ENCODE peak calls at places on chromosomes 5 and 9, in five cellular contexts. One of them, this sample, is unnamed.

GRCh38 chr9:109331353-109331752 is 10.5 kb upstream of the EPB41L4B start:
- DNase-seq in effector memory CD8-positive, alpha-beta T cell: no peak
- DNase-seq in activated T-cell treated with anti-CD3 and anti-CD28 coated beads for 1 hour: no peak
- DNase-seq in AG09309: no peak
- DNase-seq in upper lobe of left lung: no peak
- DNase-seq in this sample: no peak

GRCh38 chr5:171355302-171355724 is 32.3 kb upstream of the NPM1 start:
- DNase-seq in upper lobe of left lung: no peak
- DNase-seq in AG09309: no peak
- DNase-seq in effector memory CD8-positive, alpha-beta T cell: peak
- DNase-seq in activated T-cell treated with anti-CD3 and anti-CD28 coated beads for 1 hour: no peak
- DNase-seq in this sample: no peak

GRCh38 chr9:34125681-34126206 is 754 bp downstream of the DCAF12 start:
- DNase-seq in effector memory CD8-positive, alpha-beta T cell: peak
- DNase-seq in upper lobe of left lung: no peak
- DNase-seq in activated T-cell treated with anti-CD3 and anti-CD28 coated beads for 1 hour: no peak
- DNase-seq in AG09309: no peak
- DNase-seq in this sample: no peak

GRCh38 chr9:83986765-83987401 is 6.3 kb downstream of the RMI1 start:
- DNase-seq in activated T-cell treated with anti-CD3 and anti-CD28 coated beads for 1 hour: no peak
- DNase-seq in upper lobe of left lung: peak
- DNase-seq in effector memory CD8-positive, alpha-beta T cell: peak
- DNase-seq in AG09309: no peak
- DNase-seq in this sample: no peak

GRCh38 chr5:15261279-15261668 is 238.7 kb upstream of the FBXL7 start:
- DNase-seq in AG09309: no peak
- DNase-seq in upper lobe of left lung: no peak
- DNase-seq in effector memory CD8-positive, alpha-beta T cell: no peak
- DNase-seq in activated T-cell treated with anti-CD3 and anti-CD28 coated beads for 1 hour: no peak
- DNase-seq in this sample: no peak

GRCh38 chr9:88005146-88005750 is 30.9 kb upstream of the CDK20 start:
- DNase-seq in activated T-cell treated with anti-CD3 and anti-CD28 coated beads for 1 hour: no peak
- DNase-seq in AG09309: peak
- DNase-seq in upper lobe of left lung: no peak
- DNase-seq in effector memory CD8-positive, alpha-beta T cell: no peak
- DNase-seq in this sample: no peak

GRCh38 chr5:120228262-120229031 is 235.7 kb upstream of the PRR16 start:
- DNase-seq in AG09309: no peak
- DNase-seq in effector memory CD8-positive, alpha-beta T cell: no peak
- DNase-seq in upper lobe of left lung: no peak
- DNase-seq in activated T-cell treated with anti-CD3 and anti-CD28 coated beads for 1 hour: no peak
- DNase-seq in this sample: no peak

GRCh38 chr5:178520851-178521250 is 69.3 kb downstream of the COL23A1 start:
- DNase-seq in activated T-cell treated with anti-CD3 and anti-CD28 coated beads for 1 hour: no peak
- DNase-seq in upper lobe of left lung: no peak
- DNase-seq in effector memory CD8-positive, alpha-beta T cell: no peak
- DNase-seq in AG09309: no peak
- DNase-seq in this sample: no peak

GRCh38 chr9:78543353-78543752 is 246.4 kb downstream of the PSAT1 start:
- DNase-seq in AG09309: no peak
- DNase-seq in effector memory CD8-positive, alpha-beta T cell: no peak
- DNase-seq in activated T-cell treated with anti-CD3 and anti-CD28 coated beads for 1 hour: no peak
- DNase-seq in upper lobe of left lung: no peak
- DNase-seq in this sample: no peak

GRCh38 chr5:14109041-14109747 is 33.9 kb upstream of the TRIO start:
- DNase-seq in upper lobe of left lung: no peak
- DNase-seq in activated T-cell treated with anti-CD3 and anti-CD28 coated beads for 1 hour: no peak
- DNase-seq in AG09309: peak
- DNase-seq in effector memory CD8-positive, alpha-beta T cell: no peak
- DNase-seq in this sample: no peak

GRCh38 chr5:72066658-72067057 is 40.6 kb upstream of the MAP1B start:
- DNase-seq in upper lobe of left lung: no peak
- DNase-seq in activated T-cell treated with anti-CD3 and anti-CD28 coated beads for 1 hour: no peak
- DNase-seq in effector memory CD8-positive, alpha-beta T cell: no peak
- DNase-seq in AG09309: peak
- DNase-seq in this sample: no peak

GRCh38 chr5:34535433-34535832 is 120.7 kb upstream of the RAI14 start:
- DNase-seq in activated T-cell treated with anti-CD3 and anti-CD28 coated beads for 1 hour: no peak
- DNase-seq in AG09309: no peak
- DNase-seq in upper lobe of left lung: no peak
- DNase-seq in effector memory CD8-positive, alpha-beta T cell: no peak
- DNase-seq in this sample: no peak

GRCh38 chr9:130128251-130128650 is 44.0 kb upstream of the NCS1 start:
- DNase-seq in activated T-cell treated with anti-CD3 and anti-CD28 coated beads for 1 hour: peak
- DNase-seq in upper lobe of left lung: no peak
- DNase-seq in effector memory CD8-positive, alpha-beta T cell: peak
- DNase-seq in AG09309: no peak
- DNase-seq in this sample: peak

GRCh38 chr5:32474201-32474854 is 29.8 kb upstream of the ZFR start:
- DNase-seq in activated T-cell treated with anti-CD3 and anti-CD28 coated beads for 1 hour: no peak
- DNase-seq in upper lobe of left lung: no peak
- DNase-seq in AG09309: no peak
- DNase-seq in effector memory CD8-positive, alpha-beta T cell: no peak
- DNase-seq in this sample: no peak

GRCh38 chr5:149486726-149487635 is 64.3 kb downstream of the CSNK1A1 start:
- DNase-seq in AG09309: no peak
- DNase-seq in upper lobe of left lung: no peak
- DNase-seq in effector memory CD8-positive, alpha-beta T cell: no peak
- DNase-seq in activated T-cell treated with anti-CD3 and anti-CD28 coated beads for 1 hour: no peak
- DNase-seq in this sample: no peak

GRCh38 chr9:137723396-137724113 is 104.8 kb downstream of the EHMT1 start:
- DNase-seq in AG09309: no peak
- DNase-seq in activated T-cell treated with anti-CD3 and anti-CD28 coated beads for 1 hour: no peak
- DNase-seq in effector memory CD8-positive, alpha-beta T cell: peak
- DNase-seq in upper lobe of left lung: peak
- DNase-seq in this sample: peak

GRCh38 chr9:127598839-127599549 is 13.1 kb upstream of the STXBP1 start:
- DNase-seq in activated T-cell treated with anti-CD3 and anti-CD28 coated beads for 1 hour: no peak
- DNase-seq in AG09309: no peak
- DNase-seq in effector memory CD8-positive, alpha-beta T cell: no peak
- DNase-seq in upper lobe of left lung: no peak
- DNase-seq in this sample: no peak

GRCh38 chr5:10479226-10479721 is 37.6 kb downstream of the ROPN1L start:
- DNase-seq in effector memory CD8-positive, alpha-beta T cell: no peak
- DNase-seq in AG09309: no peak
- DNase-seq in upper lobe of left lung: peak
- DNase-seq in activated T-cell treated with anti-CD3 and anti-CD28 coated beads for 1 hour: no peak
- DNase-seq in this sample: no peak

GRCh38 chr5:652773-653350 is 40.3 kb downstream of the TPPP start:
- DNase-seq in AG09309: no peak
- DNase-seq in upper lobe of left lung: peak
- DNase-seq in effector memory CD8-positive, alpha-beta T cell: no peak
- DNase-seq in activated T-cell treated with anti-CD3 and anti-CD28 coated beads for 1 hour: no peak
- DNase-seq in this sample: no peak

GRCh38 chr5:139116256-139116655 is 81.9 kb downstream of the SIL1 start:
- DNase-seq in upper lobe of left lung: no peak
- DNase-seq in effector memory CD8-positive, alpha-beta T cell: no peak
- DNase-seq in activated T-cell treated with anti-CD3 and anti-CD28 coated beads for 1 hour: no peak
- DNase-seq in AG09309: no peak
- DNase-seq in this sample: no peak

GRCh38 chr9:96719538-96720315 is 58.2 kb downstream of the ZNF510 start:
- DNase-seq in AG09309: no peak
- DNase-seq in upper lobe of left lung: peak
- DNase-seq in activated T-cell treated with anti-CD3 and anti-CD28 coated beads for 1 hour: no peak
- DNase-seq in effector memory CD8-positive, alpha-beta T cell: no peak
- DNase-seq in this sample: no peak

GRCh38 chr5:50990296-50990924 is 324.0 kb downstream of the PARP8 start:
- DNase-seq in AG09309: no peak
- DNase-seq in upper lobe of left lung: peak
- DNase-seq in activated T-cell treated with anti-CD3 and anti-CD28 coated beads for 1 hour: no peak
- DNase-seq in effector memory CD8-positive, alpha-beta T cell: no peak
- DNase-seq in this sample: no peak

GRCh38 chr9:3012245-3012644 is 168.3 kb upstream of the PUM3 start:
- DNase-seq in upper lobe of left lung: no peak
- DNase-seq in activated T-cell treated with anti-CD3 and anti-CD28 coated beads for 1 hour: no peak
- DNase-seq in effector memory CD8-positive, alpha-beta T cell: no peak
- DNase-seq in AG09309: no peak
- DNase-seq in this sample: no peak

GRCh38 chr5:170681013-170681433 is 102.5 kb upstream of the GABRP start:
- DNase-seq in upper lobe of left lung: peak
- DNase-seq in effector memory CD8-positive, alpha-beta T cell: no peak
- DNase-seq in AG09309: no peak
- DNase-seq in activated T-cell treated with anti-CD3 and anti-CD28 coated beads for 1 hour: no peak
- DNase-seq in this sample: no peak

GRCh38 chr9:89021154-89021803 is 30.0 kb downstream of the S1PR3 start:
- DNase-seq in upper lobe of left lung: no peak
- DNase-seq in effector memory CD8-positive, alpha-beta T cell: no peak
- DNase-seq in AG09309: peak
- DNase-seq in activated T-cell treated with anti-CD3 and anti-CD28 coated beads for 1 hour: no peak
- DNase-seq in this sample: no peak